ENCODE peak calls at places on chromosomes 1 and 21, in four cellular contexts. B is HCT116, U is K562, Q is GM12878. E is an unnamed sample.

GRCh38 chr21:42004406-42005199 is 5.6 kb downstream of the ZBTB21 start:
- DNase-seq in U (peak), B (no peak), Q (no peak), E (no peak)

GRCh38 chr1:162396201-162396906 is 14.8 kb downstream of the C1orf226 start:
- DNase-seq in U (no peak), Q (no peak), B (no peak), E (no peak)

GRCh38 chr1:111516008-111516535 is 12.6 kb upstream of the ADORA3 start:
- DNase-seq in U (peak), B (no peak), Q (no peak), E (no peak)

GRCh38 chr1:58763214-58763613 is 20.6 kb downstream of the JUN start:
- DNase-seq in Q (no peak), B (no peak), U (no peak), E (no peak)

GRCh38 chr1:48645883-48646282 is 130.8 kb downstream of the BEND5 start:
- DNase-seq in U (no peak), B (no peak), Q (no peak), E (no peak)

GRCh38 chr1:235758931-235759330 is 107.8 kb downstream of the LYST start:
- DNase-seq in U (peak), Q (no peak), B (no peak), E (no peak)

GRCh38 chr21:36835383-36835795 is 131.1 kb downstream of the HLCS start:
- DNase-seq in U (peak), B (no peak), Q (no peak), E (no peak)

GRCh38 chr21:25186278-25186677 is 421.0 kb downstream of the MRPL39 start:
- DNase-seq in B (no peak), Q (peak), U (no peak), E (no peak)

GRCh38 chr21:41359289-41359688 is 2.5 kb upstream of the MX2 start:
- DNase-seq in B (no peak), U (no peak), Q (no peak), E (peak)

GRCh38 chr1:12709696-12710095 is 6.2 kb upstream of the AADACL3 start:
- DNase-seq in U (no peak), B (no peak), Q (no peak), E (no peak)

GRCh38 chr1:158998781-158999161 is 10.9 kb upstream of the IFI16 start:
- DNase-seq in U (peak), Q (peak), B (peak), E (no peak)

GRCh38 chr21:16640297-16641027 is 872.4 kb upstream of the CXADR start:
- DNase-seq in Q (no peak), B (no peak), U (no peak), E (no peak)

GRCh38 chr1:34829250-34829649 is 30.3 kb downstream of the SMIM12 start:
- DNase-seq in Q (no peak), B (no peak), U (no peak), E (no peak)

GRCh38 chr21:42439284-42440186 is 35.8 kb downstream of the UBASH3A start:
- DNase-seq in Q (no peak), B (no peak), U (no peak), E (no peak)

GRCh38 chr1:202162418-202163280 is 2.2 kb upstream of the PTPN7 start:
- DNase-seq in Q (no peak), U (peak), B (no peak), E (no peak)

GRCh38 chr1:12244078-12244477 is 14.2 kb downstream of the VPS13D start:
- DNase-seq in B (no peak), Q (no peak), U (peak), E (peak)

GRCh38 chr21:33229099-33229775 is 501 bp upstream of the IFNAR2 start:
- DNase-seq in Q (no peak), B (no peak), U (no peak), E (no peak)

GRCh38 chr21:35343046-35343816 is 294.1 kb upstream of the RUNX1 start:
- DNase-seq in U (peak), Q (no peak), B (no peak), E (no peak)

GRCh38 chr1:203610061-203610460 is 16.6 kb upstream of the ATP2B4 start:
- DNase-seq in Q (no peak), B (no peak), U (no peak), E (no peak)
- TF ChIP-seq ATF3 in Q (no peak), B (no peak), U (no peak), E (no peak)

DNA sequence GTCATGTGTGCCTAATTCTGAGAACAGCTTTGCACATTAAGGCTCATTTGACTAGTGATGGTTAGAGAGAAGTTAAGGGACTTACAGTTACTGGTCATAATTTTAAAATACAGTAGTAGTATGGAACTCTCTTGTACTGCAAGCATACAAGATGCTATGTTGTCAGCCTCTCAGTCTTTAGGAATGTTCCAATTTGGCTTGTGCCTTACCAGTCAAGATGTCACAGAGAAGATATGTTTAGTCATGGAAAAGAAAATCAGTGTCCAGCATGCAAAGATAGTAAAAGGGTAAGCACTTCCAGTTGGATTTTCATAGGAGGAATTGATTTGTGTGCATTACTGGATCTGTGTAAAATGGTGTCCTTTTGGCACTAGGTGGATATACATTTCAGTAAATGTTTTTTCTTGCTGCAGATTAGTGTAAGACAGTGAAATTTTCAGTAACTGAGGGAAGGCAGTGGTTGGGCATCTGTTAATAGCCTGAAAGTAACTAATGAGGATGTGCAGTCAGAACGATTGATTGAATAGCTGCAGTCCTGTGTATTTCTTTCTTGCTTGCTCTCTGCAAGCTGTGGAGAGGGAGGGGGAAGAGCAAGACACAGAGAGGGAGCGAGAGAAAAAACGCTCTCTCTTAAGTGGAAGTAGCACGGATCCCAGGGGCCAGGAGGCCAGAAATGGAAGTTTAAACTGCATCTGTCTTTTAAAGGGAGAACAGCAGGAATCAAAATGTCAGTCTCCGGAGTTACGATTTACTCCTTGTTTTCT is 108.2 kb downstream of the CLEC20A start:
- DNase-seq in Q (no peak), B (no peak), U (no peak), E (no peak)
- TF ChIP-seq ATF3 in Q (no peak), B (no peak), U (no peak), E (no peak)

DNA sequence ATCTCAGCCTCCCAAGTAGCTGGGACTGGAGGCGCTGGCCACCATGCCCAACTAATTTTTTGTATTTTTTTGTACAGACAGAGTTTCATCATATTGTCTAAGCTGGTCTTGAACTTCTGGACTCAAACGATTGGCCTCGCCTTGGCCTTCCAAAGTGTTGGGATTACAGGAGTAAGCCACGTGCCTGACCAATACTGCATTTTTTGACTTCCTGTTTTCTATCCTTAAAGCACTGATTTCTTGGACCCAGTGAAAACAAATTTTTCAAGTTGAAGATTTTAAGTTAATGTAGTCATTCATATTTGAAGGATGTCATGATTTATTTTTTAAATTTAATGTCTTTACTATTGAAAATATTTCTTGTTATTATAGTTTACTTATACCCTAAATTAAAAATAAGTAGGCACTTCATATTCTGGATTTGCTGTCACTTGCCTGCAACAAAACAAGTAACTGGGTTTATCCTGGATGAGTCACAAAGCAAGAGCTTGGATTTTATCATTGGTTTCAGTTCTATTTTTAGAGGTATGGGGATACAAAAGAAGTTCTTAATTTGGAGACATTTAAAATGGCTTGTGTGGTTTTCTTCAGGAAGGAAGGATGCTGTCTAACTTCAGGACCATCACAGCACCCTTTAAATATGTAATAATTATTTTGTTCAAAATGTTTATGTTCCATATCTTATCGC is 2.2 kb upstream of the VPS45 start:
- DNase-seq in B (peak), U (peak), Q (no peak), E (no peak)
- TF ChIP-seq ATF3 in B (no peak), U (no peak), Q (no peak), E (no peak)

GRCh38 chr1:108877858-108878257 is 1.1 kb downstream of the GPSM2 start:
- DNase-seq in Q (no peak), B (no peak), U (peak), E (no peak)
- TF ChIP-seq ATF3 in Q (no peak), B (no peak), U (no peak), E (no peak)

GRCh38 chr1:109922326-109922725 is 11.7 kb downstream of the CSF1 start:
- DNase-seq in B (no peak), Q (no peak), U (no peak), E (no peak)

GRCh38 chr1:109917429-109918076 is 6.9 kb downstream of the CSF1 start:
- DNase-seq in Q (no peak), U (no peak), B (no peak), E (no peak)

GRCh38 chr1:109918077-109918606 is 7.5 kb downstream of the CSF1 start:
- DNase-seq in Q (no peak), U (peak), B (no peak), E (no peak)

GRCh38 chr1:109919271-109919670 is 8.6 kb downstream of the CSF1 start:
- DNase-seq in Q (no peak), U (no peak), B (no peak), E (no peak)

DNA sequence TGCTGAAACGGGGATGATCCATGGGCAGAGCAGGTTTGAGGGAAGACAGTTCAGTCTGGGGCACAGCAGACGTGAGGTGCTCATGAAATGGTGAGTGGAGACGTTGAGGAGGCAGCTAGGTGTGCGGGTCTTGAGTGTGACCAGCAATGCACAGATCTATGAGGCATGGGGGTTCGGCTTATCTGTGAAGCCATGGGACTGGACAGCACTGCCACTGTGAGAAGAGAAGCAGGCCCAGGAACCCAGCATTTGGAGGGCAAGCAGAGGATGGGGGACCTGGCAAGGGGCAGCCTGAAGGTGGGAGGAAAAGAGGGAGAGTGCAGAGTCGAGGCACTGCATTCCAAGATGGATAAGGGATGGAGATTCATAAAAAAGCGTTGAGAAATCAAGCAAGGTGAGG is 8.0 kb downstream of the CSF1 start:
- DNase-seq in B (no peak), U (no peak), Q (no peak), E (no peak)
- TF ChIP-seq ATF3 in B (no peak), U (no peak), Q (no peak), E (no peak)

E was measured in WTC11.